ENCODE peak calls at places on chromosomes 16 and 17, in five cellular contexts. B is NCI-H1092; K is SJCRH30; T is activated naive CD8-positive, alpha-beta T cell treated with anti-CD3 and anti-CD28 coated beads for 36 hours; G is RCC 7860. W is an unnamed sample.

GRCh38 chr17:73990290-73990689 is 213.2 kb upstream of the RPL38 start:
- DNase-seq in B (no peak), K (no peak), T (no peak), G (no peak), W (no peak)

GRCh38 chr16:11151156-11151904 is 104.7 kb downstream of the SOCS1 start:
- DNase-seq in B (peak), K (peak), T (no peak), G (no peak), W (peak)

GRCh38 chr17:82531431-82531881 is 11.9 kb downstream of the FOXK2 start:
- DNase-seq in B (no peak), K (no peak), T (no peak), G (peak), W (no peak)

GRCh38 chr17:77436058-77436442 is 295.3 kb downstream of the SEC14L1 start:
- DNase-seq in B (no peak), K (peak), T (no peak), G (no peak), W (peak)

GRCh38 chr16:6528217-6528616 is 804.4 kb upstream of the RBFOX1 start:
- DNase-seq in B (no peak), K (no peak), T (no peak), G (no peak), W (no peak)

GRCh38 chr17:1473841-1474240 is 17.8 kb upstream of the CRK start:
- DNase-seq in B (no peak), K (no peak), T (no peak), G (no peak), W (no peak)

GRCh38 chr17:10171581-10171981 is 26.8 kb downstream of the GAS7 start:
- DNase-seq in B (no peak), K (no peak), T (no peak), G (no peak), W (no peak)

GRCh38 chr16:53787423-53787822 is 83.5 kb downstream of the FTO start:
- DNase-seq in B (no peak), K (no peak), T (no peak), G (no peak), W (no peak)

GRCh38 chr16:89217138-89217387 is 440 bp upstream of the ZNF778 start:
- DNase-seq in B (no peak), K (no peak), T (no peak), G (no peak), W (no peak)

GRCh38 chr16:86959182-86959651 is 358.0 kb downstream of the C16orf95 start:
- DNase-seq in B (no peak), K (no peak), T (no peak), G (no peak), W (no peak)

GRCh38 chr17:79913896-79914812 is 74.9 kb upstream of the CBX4 start:
- DNase-seq in B (no peak), K (no peak), T (no peak), G (no peak), W (no peak)

GRCh38 chr17:69375229-69375628 is 39.3 kb upstream of the MAP2K6 start:
- DNase-seq in B (no peak), K (no peak), T (no peak), G (no peak), W (no peak)

GRCh38 chr17:1785925-1786324 is 24.1 kb downstream of the SERPINF1 start:
- DNase-seq in B (no peak), K (no peak), T (no peak), G (no peak), W (no peak)

GRCh38 chr16:72743011-72743761 is 304.7 kb downstream of the ZFHX3 start:
- DNase-seq in B (no peak), K (no peak), T (no peak), G (no peak), W (no peak)

GRCh38 chr17:80294653-80295052 is 34.0 kb downstream of the RNF213 start:
- DNase-seq in B (no peak), K (no peak), T (no peak), G (no peak), W (no peak)

GRCh38 chr16:11114366-11115164 is 141.4 kb downstream of the SOCS1 start:
- DNase-seq in B (no peak), K (no peak), T (peak), G (no peak), W (no peak)

GRCh38 chr16:73304008-73304814 is 256.3 kb upstream of the ZFHX3 start:
- DNase-seq in B (no peak), K (no peak), T (no peak), G (no peak), W (peak)

GRCh38 chr17:2704031-2704889 is 7.3 kb downstream of the CLUH start:
- DNase-seq in B (no peak), K (no peak), T (no peak), G (no peak), W (no peak)

GRCh38 chr17:64323774-64324173 is 60.7 kb upstream of the TEX2 start:
- DNase-seq in B (no peak), K (no peak), T (peak), G (no peak), W (no peak)

GRCh38 chr16:20280259-20280658 is 47.1 kb downstream of the GP2 start:
- DNase-seq in B (no peak), K (no peak), T (no peak), G (no peak), W (no peak)

GRCh38 chr17:33012522-33013033 is 20.9 kb downstream of the SPACA3 start:
- DNase-seq in B (no peak), K (no peak), T (no peak), G (peak), W (no peak)

GRCh38 chr16:59591480-59591879 is 857.4 kb upstream of the GOT2 start:
- DNase-seq in B (no peak), K (no peak), T (no peak), G (no peak), W (no peak)

GRCh38 chr17:81511800-81512559 is 619 bp downstream of the ACTG1 start:
- DNase-seq in B (no peak), K (no peak), T (no peak), G (peak), W (peak)

GRCh38 chr17:46003907-46004748 is 5.1 kb downstream of the STH start:
- DNase-seq in B (peak), K (peak), T (no peak), G (no peak), W (peak)

GRCh38 chr17:17205368-17206148 is 575 bp downstream of the PLD6 start:
- DNase-seq in B (no peak), K (peak), T (peak), G (peak), W (peak)

GRCh38 chr17:74842599-74843351 is 16.9 kb downstream of the GRIN2C start:
- DNase-seq in B (peak), K (peak), T (no peak), G (peak), W (peak)

GRCh38 chr16:23801387-23801786 is 34.4 kb upstream of the PRKCB start:
- DNase-seq in B (peak), K (peak), T (peak), G (peak), W (peak)

GRCh38 chr17:50352072-50352692 is 6.3 kb downstream of the XYLT2 start:
- DNase-seq in B (no peak), K (no peak), T (no peak), G (no peak), W (peak)

GRCh38 chr17:7816926-7817642 is 16.9 kb upstream of the KDM6B start:
- DNase-seq in B (no peak), K (no peak), T (no peak), G (no peak), W (no peak)

GRCh38 chr17:35372846-35373531 is 432 bp downstream of the SLFN11 start:
- DNase-seq in B (no peak), K (peak), T (peak), G (no peak), W (no peak)

GRCh38 chr17:68461589-68461988 is 4.3 kb upstream of the WIPI1 start:
- DNase-seq in B (no peak), K (no peak), T (peak), G (no peak), W (peak)

GRCh38 chr16:3145151-3145550 is 10.3 kb downstream of the ZNF213 start:
- DNase-seq in B (no peak), K (no peak), T (no peak), G (no peak), W (no peak)